ENCODE peak calls at places on chromosomes 3 and 15, in six cellular contexts. G is A549, Z is endothelial cell of umbilical vein, D is GM12878, R is HepG2, Q is K562. F is an unnamed sample.

GRCh38 chr15:41996376-41996775 is 24.0 kb upstream of the EHD4 start:
- DNase-seq in Z (no peak), Q (no peak), G (no peak), R (no peak), D (no peak), F (no peak)

GRCh38 chr3:142962520-142963265 is 781 bp downstream of the PAQR9 start:
- DNase-seq in R (no peak), Q (no peak), D (no peak), G (no peak), Z (no peak), F (peak)

GRCh38 chr3:54243262-54243931 is 121.0 kb downstream of the CACNA2D3 start:
- DNase-seq in Z (no peak), G (peak), R (peak), D (no peak), Q (no peak), F (no peak)

GRCh38 chr3:17625111-17625510 is 117.3 kb downstream of the TBC1D5 start:
- DNase-seq in Z (no peak), D (no peak), Q (no peak), G (no peak), R (no peak), F (no peak)

GRCh38 chr15:28037969-28038640 is 61.0 kb downstream of the OCA2 start:
- DNase-seq in Z (no peak), Q (no peak), D (no peak), G (no peak), R (peak), F (no peak)

GRCh38 chr3:42846682-42847522 is 28.8 kb downstream of the CYP8B1 start:
- DNase-seq in G (no peak), R (peak), D (no peak), Z (no peak), Q (peak), F (peak)

GRCh38 chr15:84947947-84948830 is 33.5 kb upstream of the PDE8A start:
- DNase-seq in D (no peak), R (no peak), G (no peak), Q (peak), Z (peak), F (no peak)

GRCh38 chr3:86175593-86175992 is 815.4 kb downstream of the VGLL3 start:
- DNase-seq in R (no peak), D (no peak), G (no peak), Z (no peak), Q (no peak), F (no peak)

GRCh38 chr15:97235285-97235985 is 725.1 kb upstream of the ARRDC4 start:
- DNase-seq in G (peak), D (no peak), Q (peak), Z (peak), R (peak), F (peak)

GRCh38 chr3:127175272-127175671 is 17.7 kb upstream of the PRR23E start:
- DNase-seq in D (no peak), R (no peak), Z (no peak), G (no peak), Q (no peak), F (no peak)
- TF ChIP-seq MYC in D (no peak), R (no peak), Z (no peak), G (no peak), Q (no peak), F (no peak)

GRCh38 chr3:31880020-31880419 is 101.0 kb downstream of the OSBPL10 start:
- DNase-seq in D (no peak), Z (no peak), G (no peak), R (peak), Q (no peak), F (peak)
- TF ChIP-seq CTCF in D (no peak), Z (no peak), G (no peak), R (peak), Q (no peak), F (no peak)

GRCh38 chr3:66500575-66501482 is at the start of gene LRIG1:
- DNase-seq in D (peak), Q (peak), Z (peak), G (peak), R (peak), F (peak)

GRCh38 chr3:66497982-66498671 is 2.7 kb downstream of the LRIG1 start:
- DNase-seq in R (no peak), D (no peak), G (no peak), Z (peak), Q (no peak), F (no peak)

GRCh38 chr3:66499881-66500574 is 794 bp downstream of the LRIG1 start:
- DNase-seq in Q (no peak), D (no peak), Z (no peak), G (peak), R (no peak), F (no peak)

GRCh38 chr3:66497288-66497972 is 3.4 kb downstream of the LRIG1 start:
- DNase-seq in D (no peak), Q (no peak), R (no peak), Z (no peak), G (no peak), F (no peak)

GRCh38 chr3:66498718-66499611 is 1.9 kb downstream of the LRIG1 start:
- DNase-seq in R (no peak), D (no peak), Q (no peak), G (no peak), Z (peak), F (no peak)
- TF ChIP-seq POLR2A in R (no peak), D (no peak), Q (no peak), G (no peak), Z (no peak), F (no peak)

GRCh38 chr15:70209499-70209898 is 111.8 kb upstream of the TLE3 start:
- DNase-seq in Z (no peak), G (no peak), Q (no peak), D (no peak), R (no peak), F (no peak)

GRCh38 chr15:70212288-70212962 is 114.7 kb upstream of the TLE3 start:
- DNase-seq in Q (no peak), Z (no peak), G (no peak), D (no peak), R (no peak), F (no peak)

GRCh38 chr15:70208332-70208731 is 110.6 kb upstream of the TLE3 start:
- DNase-seq in R (no peak), D (no peak), Q (no peak), G (no peak), Z (no peak), F (no peak)

GRCh38 chr15:70210538-70210937 is 112.8 kb upstream of the TLE3 start:
- DNase-seq in G (no peak), R (no peak), Q (peak), Z (peak), D (no peak), F (no peak)

GRCh38 chr15:70210076-70210475 is 112.4 kb upstream of the TLE3 start:
- DNase-seq in Q (no peak), G (no peak), D (no peak), Z (no peak), R (no peak), F (no peak)
- TF ChIP-seq MYC in Q (no peak), G (no peak), D (no peak), Z (no peak), R (no peak), F (no peak)

GRCh38 chr15:29749365-29750086 is 72.7 kb downstream of the TJP1 start:
- DNase-seq in Z (no peak), G (no peak), Q (no peak), R (no peak), D (no peak), F (no peak)

GRCh38 chr15:29750754-29751153 is 71.5 kb downstream of the TJP1 start:
- DNase-seq in R (no peak), Z (no peak), G (no peak), Q (no peak), D (no peak), F (no peak)

DNA sequence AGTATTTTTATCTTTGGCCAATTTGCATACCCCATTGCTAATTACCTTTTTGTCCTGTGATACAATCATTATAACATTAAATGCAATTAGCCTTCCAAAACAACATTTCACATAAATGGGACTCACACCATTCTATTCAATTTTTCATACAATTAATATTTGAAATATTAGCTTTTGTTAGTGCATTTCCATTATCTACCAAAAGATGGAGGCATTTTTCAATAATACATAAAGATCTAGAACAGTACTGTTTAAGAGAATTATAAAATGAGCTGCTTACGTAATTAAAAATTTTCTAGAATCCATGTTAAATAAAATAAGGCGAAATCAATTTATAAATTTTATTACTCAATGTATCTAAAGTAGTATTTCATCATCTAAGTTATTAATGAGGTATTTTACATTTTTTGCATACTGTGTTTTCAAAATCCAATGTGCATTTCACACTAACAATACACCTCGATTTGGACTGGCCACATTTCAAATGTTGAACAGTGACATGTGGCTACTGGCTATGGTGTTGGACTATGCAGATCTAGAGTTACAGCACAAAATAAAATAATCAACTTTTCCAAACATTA is 74.3 kb downstream of the TJP1 start:
- DNase-seq in G (no peak), R (peak), Z (peak), D (no peak), Q (no peak), F (no peak)
- TF ChIP-seq CTCF in G (peak), R (no peak), Z (peak), D (no peak), Q (peak), F (no peak)

DNA sequence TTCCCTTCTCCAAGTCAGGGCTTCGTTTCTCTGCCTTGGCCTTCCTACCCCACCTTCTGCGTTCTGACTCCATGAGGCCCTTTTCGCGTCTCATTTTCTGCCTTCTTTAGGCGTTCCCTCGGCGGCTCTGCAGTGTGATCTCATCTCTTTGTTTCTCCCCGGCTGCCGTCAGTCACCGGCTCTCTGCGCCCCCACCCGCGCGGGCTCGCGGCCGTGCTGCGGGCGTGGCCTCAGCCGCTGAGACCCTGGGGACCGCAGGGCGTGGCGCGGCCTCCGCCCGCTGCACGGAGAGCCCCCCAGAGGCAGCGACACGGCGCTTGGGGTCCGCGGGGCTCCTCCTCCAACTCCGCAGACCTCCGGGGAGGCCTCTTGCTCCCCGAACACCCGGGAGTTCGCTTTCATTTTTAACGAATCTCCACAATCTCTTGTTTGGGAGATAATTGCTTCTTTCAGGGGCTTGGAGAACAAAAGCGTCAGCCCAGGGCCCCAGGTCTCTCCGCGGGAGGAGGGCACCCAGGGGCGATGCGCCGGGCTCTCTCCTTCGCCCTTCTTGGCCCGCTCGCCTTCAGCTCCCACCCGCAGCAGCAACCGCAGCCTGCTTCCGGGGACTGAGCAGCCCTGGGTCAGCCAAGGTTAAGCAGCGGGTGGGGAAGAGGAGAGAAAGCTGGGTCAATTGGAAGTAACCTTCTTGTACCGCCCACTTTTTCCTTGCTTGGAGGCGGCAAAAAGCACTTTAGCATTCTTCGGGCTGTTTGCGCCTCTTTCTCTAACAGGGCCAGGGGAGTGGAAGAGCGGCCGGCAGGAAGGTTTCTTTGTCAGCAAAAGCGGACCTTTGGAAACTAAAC is 35.2 kb downstream of the GAP43 start:
- DNase-seq in G (peak), Z (peak), R (peak), D (no peak), Q (peak), F (peak)
- TF ChIP-seq POLR2A in G (peak), Z (peak), R (no peak), D (peak), Q (peak), F (peak)

GRCh38 chr3:79767953-79768282 is at the start of gene ROBO1:
- DNase-seq in D (no peak), G (no peak), Z (no peak), R (no peak), Q (no peak), F (no peak)
- TF ChIP-seq MYC in D (no peak), G (no peak), Z (no peak), R (no peak), Q (no peak), F (no peak)

DNA sequence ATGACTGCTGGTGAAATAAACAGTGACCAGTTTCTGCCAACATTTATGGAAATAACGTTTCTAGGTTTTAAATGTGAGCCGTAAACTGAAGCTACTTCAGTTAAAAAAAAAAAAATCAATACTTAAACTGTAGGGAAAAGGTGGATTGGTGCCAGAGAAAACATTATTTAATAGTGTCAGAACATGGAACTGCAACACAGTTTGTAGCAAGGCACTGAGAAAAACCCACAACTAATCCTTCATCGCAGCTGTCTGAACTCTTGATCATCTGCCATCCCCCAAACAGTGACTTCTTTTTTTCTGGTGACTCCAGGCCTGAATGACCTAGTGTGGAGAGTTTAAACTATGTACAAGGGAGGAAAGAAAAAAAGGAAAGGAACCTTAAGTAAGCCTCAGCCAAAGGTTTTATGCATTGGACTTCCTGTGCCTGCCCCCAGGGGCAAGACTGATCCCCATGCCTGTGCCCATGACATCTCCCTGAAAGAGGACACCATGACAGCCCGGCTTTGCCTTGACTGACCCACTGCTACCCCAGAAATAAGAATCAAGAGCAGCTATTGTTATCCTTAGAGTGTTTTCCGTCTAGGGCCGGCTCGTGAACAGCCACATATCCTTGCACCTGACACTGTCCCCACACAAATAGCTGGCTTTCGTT is 33.1 kb downstream of the CRTAP start:
- DNase-seq in R (no peak), Z (peak), D (no peak), Q (no peak), G (no peak), F (no peak)
- TF ChIP-seq CTCF in R (no peak), Z (no peak), D (no peak), Q (no peak), G (no peak), F (no peak)

DNA sequence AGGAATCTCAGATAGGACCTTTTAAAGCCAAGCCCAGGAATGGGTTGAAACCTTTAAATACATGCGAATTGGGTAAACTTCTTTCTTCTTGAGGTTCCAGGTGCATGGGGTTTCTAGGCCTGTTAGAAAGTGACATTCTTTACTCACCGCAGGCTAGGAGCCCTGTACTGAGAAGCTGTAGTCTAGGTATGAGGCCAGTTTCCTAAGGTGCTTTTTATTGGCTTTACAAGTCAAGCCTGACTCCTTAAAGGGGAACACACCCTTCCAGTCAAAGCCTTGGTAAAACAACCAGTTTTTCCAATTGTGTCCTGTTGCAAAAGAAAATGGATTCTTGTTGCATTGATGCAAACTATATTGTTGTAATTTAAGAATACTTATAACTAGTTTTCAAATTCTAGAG is 76.1 kb upstream of the ATP11B start:
- DNase-seq in R (no peak), D (peak), Q (peak), G (no peak), Z (no peak), F (no peak)
- TF ChIP-seq POLR2A in R (no peak), D (no peak), Q (no peak), G (no peak), Z (no peak), F (no peak)